ENCODE peak calls at places on chromosome 6, in eight cellular contexts. One of them, this sample, is unnamed.
A peak's percentile ranks its signal among the peaks of the same experiment; 100 is the strongest.

GRCh38 chr6:85490516-85491248 is 40.8 kb downstream of the NT5E start:
- DNase-seq in mucosa of descending colon: no peak
- DNase-seq in body of pancreas: no peak
- DNase-seq in mammary epithelial cell: peak; percentile 53
- DNase-seq in posterior cingulate gyrus: no peak
- DNase-seq in stimulated activated CD4-positive, alpha-beta T cell treated with anti-CD3 and anti-CD28 coated beads, Interleukin-15, amount 100 ng/mL, for 1 hour: no peak
- DNase-seq in CD8-positive, alpha-beta T cell: no peak
- DNase-seq in left ventricle myocardium inferior: no peak
- DNase-seq in this sample: no peak

GRCh38 chr6:131182991-131183425 is 47.7 kb downstream of the AKAP7 start:
- DNase-seq in mucosa of descending colon: no peak
- DNase-seq in body of pancreas: no peak
- DNase-seq in mammary epithelial cell: no peak
- DNase-seq in posterior cingulate gyrus: no peak
- DNase-seq in stimulated activated CD4-positive, alpha-beta T cell treated with anti-CD3 and anti-CD28 coated beads, Interleukin-15, amount 100 ng/mL, for 1 hour: no peak
- DNase-seq in CD8-positive, alpha-beta T cell: no peak
- DNase-seq in left ventricle myocardium inferior: no peak
- DNase-seq in this sample: no peak

GRCh38 chr6:15341311-15341710 is 95.4 kb downstream of the JARID2 start:
- DNase-seq in mucosa of descending colon: no peak
- DNase-seq in body of pancreas: no peak
- DNase-seq in mammary epithelial cell: peak; percentile 53
- DNase-seq in posterior cingulate gyrus: no peak
- DNase-seq in stimulated activated CD4-positive, alpha-beta T cell treated with anti-CD3 and anti-CD28 coated beads, Interleukin-15, amount 100 ng/mL, for 1 hour: no peak
- DNase-seq in CD8-positive, alpha-beta T cell: no peak
- DNase-seq in left ventricle myocardium inferior: no peak
- DNase-seq in this sample: no peak

GRCh38 chr6:161393839-161394364 is 120.0 kb upstream of the AGPAT4 start:
- DNase-seq in mucosa of descending colon: no peak
- DNase-seq in body of pancreas: peak; percentile 57
- DNase-seq in mammary epithelial cell: peak; percentile 82
- DNase-seq in posterior cingulate gyrus: no peak
- DNase-seq in stimulated activated CD4-positive, alpha-beta T cell treated with anti-CD3 and anti-CD28 coated beads, Interleukin-15, amount 100 ng/mL, for 1 hour: no peak
- DNase-seq in CD8-positive, alpha-beta T cell: no peak
- DNase-seq in left ventricle myocardium inferior: no peak
- DNase-seq in this sample: peak; percentile 72

GRCh38 chr6:97021194-97021593 is 96.7 kb downstream of the KLHL32 start:
- DNase-seq in mucosa of descending colon: no peak
- DNase-seq in body of pancreas: no peak
- DNase-seq in mammary epithelial cell: peak; percentile 1
- DNase-seq in posterior cingulate gyrus: no peak
- DNase-seq in stimulated activated CD4-positive, alpha-beta T cell treated with anti-CD3 and anti-CD28 coated beads, Interleukin-15, amount 100 ng/mL, for 1 hour: no peak
- DNase-seq in CD8-positive, alpha-beta T cell: no peak
- DNase-seq in left ventricle myocardium inferior: no peak
- DNase-seq in this sample: no peak

GRCh38 chr6:148414836-148415235 is 72.2 kb downstream of the SASH1 start:
- DNase-seq in mucosa of descending colon: no peak
- DNase-seq in body of pancreas: no peak
- DNase-seq in mammary epithelial cell: peak; percentile 53
- DNase-seq in posterior cingulate gyrus: no peak
- DNase-seq in stimulated activated CD4-positive, alpha-beta T cell treated with anti-CD3 and anti-CD28 coated beads, Interleukin-15, amount 100 ng/mL, for 1 hour: no peak
- DNase-seq in CD8-positive, alpha-beta T cell: no peak
- DNase-seq in left ventricle myocardium inferior: no peak
- DNase-seq in this sample: no peak

GRCh38 chr6:36544228-36544627 is 3.1 kb downstream of the STK38 start:
- DNase-seq in mucosa of descending colon: no peak
- DNase-seq in body of pancreas: no peak
- DNase-seq in mammary epithelial cell: peak; percentile 20
- DNase-seq in posterior cingulate gyrus: no peak
- DNase-seq in stimulated activated CD4-positive, alpha-beta T cell treated with anti-CD3 and anti-CD28 coated beads, Interleukin-15, amount 100 ng/mL, for 1 hour: peak; percentile 13
- DNase-seq in CD8-positive, alpha-beta T cell: peak; percentile 26
- DNase-seq in left ventricle myocardium inferior: no peak
- DNase-seq in this sample: no peak

GRCh38 chr6:17393335-17394191 is at the start of gene CAP2:
- DNase-seq in mucosa of descending colon: peak; percentile 62
- DNase-seq in body of pancreas: peak; percentile 76
- DNase-seq in mammary epithelial cell: peak; percentile 62
- DNase-seq in posterior cingulate gyrus: peak; percentile 93
- DNase-seq in stimulated activated CD4-positive, alpha-beta T cell treated with anti-CD3 and anti-CD28 coated beads, Interleukin-15, amount 100 ng/mL, for 1 hour: no peak
- DNase-seq in CD8-positive, alpha-beta T cell: no peak
- DNase-seq in left ventricle myocardium inferior: peak; percentile 68
- DNase-seq in this sample: peak; percentile 77

GRCh38 chr6:119915971-119916370 is 566.4 kb upstream of the MAN1A1 start:
- DNase-seq in mucosa of descending colon: no peak
- DNase-seq in body of pancreas: no peak
- DNase-seq in mammary epithelial cell: peak; percentile 75
- DNase-seq in posterior cingulate gyrus: no peak
- DNase-seq in stimulated activated CD4-positive, alpha-beta T cell treated with anti-CD3 and anti-CD28 coated beads, Interleukin-15, amount 100 ng/mL, for 1 hour: no peak
- DNase-seq in CD8-positive, alpha-beta T cell: no peak
- DNase-seq in left ventricle myocardium inferior: no peak
- DNase-seq in this sample: no peak

GRCh38 chr6:167275436-167275835 is 15.7 kb upstream of the UNC93A start:
- DNase-seq in mucosa of descending colon: no peak
- DNase-seq in body of pancreas: no peak
- DNase-seq in mammary epithelial cell: no peak
- DNase-seq in posterior cingulate gyrus: no peak
- DNase-seq in stimulated activated CD4-positive, alpha-beta T cell treated with anti-CD3 and anti-CD28 coated beads, Interleukin-15, amount 100 ng/mL, for 1 hour: no peak
- DNase-seq in CD8-positive, alpha-beta T cell: no peak
- DNase-seq in left ventricle myocardium inferior: no peak
- DNase-seq in this sample: no peak

GRCh38 chr6:16273266-16273665 is 34.9 kb downstream of the GMPR start:
- DNase-seq in mucosa of descending colon: no peak
- DNase-seq in body of pancreas: no peak
- DNase-seq in mammary epithelial cell: no peak
- DNase-seq in posterior cingulate gyrus: no peak
- DNase-seq in stimulated activated CD4-positive, alpha-beta T cell treated with anti-CD3 and anti-CD28 coated beads, Interleukin-15, amount 100 ng/mL, for 1 hour: no peak
- DNase-seq in CD8-positive, alpha-beta T cell: no peak
- DNase-seq in left ventricle myocardium inferior: no peak
- DNase-seq in this sample: no peak

GRCh38 chr6:150366118-150366778 is 2.6 kb upstream of the IYD start:
- DNase-seq in mucosa of descending colon: no peak
- DNase-seq in body of pancreas: no peak
- DNase-seq in mammary epithelial cell: no peak
- DNase-seq in posterior cingulate gyrus: no peak
- DNase-seq in stimulated activated CD4-positive, alpha-beta T cell treated with anti-CD3 and anti-CD28 coated beads, Interleukin-15, amount 100 ng/mL, for 1 hour: no peak
- DNase-seq in CD8-positive, alpha-beta T cell: no peak
- DNase-seq in left ventricle myocardium inferior: no peak
- DNase-seq in this sample: no peak

GRCh38 chr6:138455746-138456392 is 43.4 kb downstream of the NHSL1 start:
- DNase-seq in mucosa of descending colon: no peak
- DNase-seq in body of pancreas: no peak
- DNase-seq in mammary epithelial cell: peak; percentile 97
- DNase-seq in posterior cingulate gyrus: no peak
- DNase-seq in stimulated activated CD4-positive, alpha-beta T cell treated with anti-CD3 and anti-CD28 coated beads, Interleukin-15, amount 100 ng/mL, for 1 hour: no peak
- DNase-seq in CD8-positive, alpha-beta T cell: no peak
- DNase-seq in left ventricle myocardium inferior: no peak
- DNase-seq in this sample: no peak

GRCh38 chr6:42136508-42137191 is 5.8 kb downstream of the C6orf132 start:
- DNase-seq in mucosa of descending colon: no peak
- DNase-seq in body of pancreas: no peak
- DNase-seq in mammary epithelial cell: peak; percentile 81
- DNase-seq in posterior cingulate gyrus: peak; percentile 28
- DNase-seq in stimulated activated CD4-positive, alpha-beta T cell treated with anti-CD3 and anti-CD28 coated beads, Interleukin-15, amount 100 ng/mL, for 1 hour: no peak
- DNase-seq in CD8-positive, alpha-beta T cell: no peak
- DNase-seq in left ventricle myocardium inferior: no peak
- DNase-seq in this sample: peak; percentile 27

GRCh38 chr6:157242791-157243190 is 80.5 kb downstream of the TMEM242 start:
- DNase-seq in mucosa of descending colon: no peak
- DNase-seq in body of pancreas: no peak
- DNase-seq in mammary epithelial cell: no peak
- DNase-seq in posterior cingulate gyrus: peak; percentile 18
- DNase-seq in stimulated activated CD4-positive, alpha-beta T cell treated with anti-CD3 and anti-CD28 coated beads, Interleukin-15, amount 100 ng/mL, for 1 hour: no peak
- DNase-seq in CD8-positive, alpha-beta T cell: no peak
- DNase-seq in left ventricle myocardium inferior: no peak
- DNase-seq in this sample: no peak

GRCh38 chr6:166470029-166470862 is 87.5 kb upstream of the MPC1 start:
- DNase-seq in mucosa of descending colon: no peak
- DNase-seq in body of pancreas: no peak
- DNase-seq in mammary epithelial cell: no peak
- DNase-seq in posterior cingulate gyrus: no peak
- DNase-seq in stimulated activated CD4-positive, alpha-beta T cell treated with anti-CD3 and anti-CD28 coated beads, Interleukin-15, amount 100 ng/mL, for 1 hour: no peak
- DNase-seq in CD8-positive, alpha-beta T cell: no peak
- DNase-seq in left ventricle myocardium inferior: no peak
- DNase-seq in this sample: no peak

GRCh38 chr6:40550096-40550731 is 37.0 kb downstream of the LRFN2 start:
- DNase-seq in mucosa of descending colon: no peak
- DNase-seq in body of pancreas: peak; percentile 52
- DNase-seq in mammary epithelial cell: peak; percentile 19
- DNase-seq in posterior cingulate gyrus: no peak
- DNase-seq in stimulated activated CD4-positive, alpha-beta T cell treated with anti-CD3 and anti-CD28 coated beads, Interleukin-15, amount 100 ng/mL, for 1 hour: no peak
- DNase-seq in CD8-positive, alpha-beta T cell: no peak
- DNase-seq in left ventricle myocardium inferior: no peak
- DNase-seq in this sample: peak; percentile 28

GRCh38 chr6:46130665-46131064 is 876 bp downstream of the ENPP4 start:
- DNase-seq in mucosa of descending colon: no peak
- DNase-seq in body of pancreas: no peak
- DNase-seq in mammary epithelial cell: no peak
- DNase-seq in posterior cingulate gyrus: no peak
- DNase-seq in stimulated activated CD4-positive, alpha-beta T cell treated with anti-CD3 and anti-CD28 coated beads, Interleukin-15, amount 100 ng/mL, for 1 hour: no peak
- DNase-seq in CD8-positive, alpha-beta T cell: no peak
- DNase-seq in left ventricle myocardium inferior: no peak
- DNase-seq in this sample: no peak

GRCh38 chr6:112225691-112226090 is 28.7 kb downstream of the LAMA4 start:
- DNase-seq in mucosa of descending colon: no peak
- DNase-seq in body of pancreas: no peak
- DNase-seq in mammary epithelial cell: no peak
- DNase-seq in posterior cingulate gyrus: no peak
- DNase-seq in stimulated activated CD4-positive, alpha-beta T cell treated with anti-CD3 and anti-CD28 coated beads, Interleukin-15, amount 100 ng/mL, for 1 hour: no peak
- DNase-seq in CD8-positive, alpha-beta T cell: no peak
- DNase-seq in left ventricle myocardium inferior: no peak
- DNase-seq in this sample: no peak

GRCh38 chr6:145789443-145789842 is 25.2 kb downstream of the FBXO30 start:
- DNase-seq in mucosa of descending colon: no peak
- DNase-seq in body of pancreas: no peak
- DNase-seq in mammary epithelial cell: no peak
- DNase-seq in posterior cingulate gyrus: no peak
- DNase-seq in stimulated activated CD4-positive, alpha-beta T cell treated with anti-CD3 and anti-CD28 coated beads, Interleukin-15, amount 100 ng/mL, for 1 hour: no peak
- DNase-seq in CD8-positive, alpha-beta T cell: no peak
- DNase-seq in left ventricle myocardium inferior: peak; percentile 16
- DNase-seq in this sample: no peak

GRCh38 chr6:90319979-90320667 is 23.5 kb upstream of the BACH2 start:
- DNase-seq in mucosa of descending colon: no peak
- DNase-seq in body of pancreas: no peak
- DNase-seq in mammary epithelial cell: no peak
- DNase-seq in posterior cingulate gyrus: no peak
- DNase-seq in stimulated activated CD4-positive, alpha-beta T cell treated with anti-CD3 and anti-CD28 coated beads, Interleukin-15, amount 100 ng/mL, for 1 hour: no peak
- DNase-seq in CD8-positive, alpha-beta T cell: no peak
- DNase-seq in left ventricle myocardium inferior: no peak
- DNase-seq in this sample: no peak

GRCh38 chr6:97068211-97068610 is 143.7 kb downstream of the KLHL32 start:
- DNase-seq in mucosa of descending colon: no peak
- DNase-seq in body of pancreas: no peak
- DNase-seq in mammary epithelial cell: peak; percentile 3
- DNase-seq in posterior cingulate gyrus: no peak
- DNase-seq in stimulated activated CD4-positive, alpha-beta T cell treated with anti-CD3 and anti-CD28 coated beads, Interleukin-15, amount 100 ng/mL, for 1 hour: no peak
- DNase-seq in CD8-positive, alpha-beta T cell: no peak
- DNase-seq in left ventricle myocardium inferior: no peak
- DNase-seq in this sample: peak; percentile 10

GRCh38 chr6:10633216-10633615 is 61.2 kb downstream of the C6orf52 start:
- DNase-seq in mucosa of descending colon: no peak
- DNase-seq in body of pancreas: no peak
- DNase-seq in mammary epithelial cell: peak; percentile 94
- DNase-seq in posterior cingulate gyrus: no peak
- DNase-seq in stimulated activated CD4-positive, alpha-beta T cell treated with anti-CD3 and anti-CD28 coated beads, Interleukin-15, amount 100 ng/mL, for 1 hour: no peak
- DNase-seq in CD8-positive, alpha-beta T cell: no peak
- DNase-seq in left ventricle myocardium inferior: no peak
- DNase-seq in this sample: no peak

GRCh38 chr6:166437661-166438060 is 54.9 kb upstream of the MPC1 start:
- DNase-seq in mucosa of descending colon: no peak
- DNase-seq in body of pancreas: no peak
- DNase-seq in mammary epithelial cell: no peak
- DNase-seq in posterior cingulate gyrus: peak; percentile 39
- DNase-seq in stimulated activated CD4-positive, alpha-beta T cell treated with anti-CD3 and anti-CD28 coated beads, Interleukin-15, amount 100 ng/mL, for 1 hour: no peak
- DNase-seq in CD8-positive, alpha-beta T cell: no peak
- DNase-seq in left ventricle myocardium inferior: no peak
- DNase-seq in this sample: no peak

GRCh38 chr6:129679758-129680157 is 30.2 kb downstream of the ARHGAP18 start:
- DNase-seq in mucosa of descending colon: no peak
- DNase-seq in body of pancreas: no peak
- DNase-seq in mammary epithelial cell: no peak
- DNase-seq in posterior cingulate gyrus: no peak
- DNase-seq in stimulated activated CD4-positive, alpha-beta T cell treated with anti-CD3 and anti-CD28 coated beads, Interleukin-15, amount 100 ng/mL, for 1 hour: no peak
- DNase-seq in CD8-positive, alpha-beta T cell: no peak
- DNase-seq in left ventricle myocardium inferior: no peak
- DNase-seq in this sample: no peak

GRCh38 chr6:25027221-25027916 is 91.6 kb upstream of the RIPOR2 start:
- DNase-seq in mucosa of descending colon: peak; percentile 74
- DNase-seq in body of pancreas: no peak
- DNase-seq in mammary epithelial cell: no peak
- DNase-seq in posterior cingulate gyrus: no peak
- DNase-seq in stimulated activated CD4-positive, alpha-beta T cell treated with anti-CD3 and anti-CD28 coated beads, Interleukin-15, amount 100 ng/mL, for 1 hour: peak; percentile 60
- DNase-seq in CD8-positive, alpha-beta T cell: peak; percentile 43
- DNase-seq in left ventricle myocardium inferior: no peak
- DNase-seq in this sample: no peak

GRCh38 chr6:56594699-56595098 is 48.0 kb downstream of the DST start:
- DNase-seq in mucosa of descending colon: no peak
- DNase-seq in body of pancreas: peak; percentile 27
- DNase-seq in mammary epithelial cell: no peak
- DNase-seq in posterior cingulate gyrus: no peak
- DNase-seq in stimulated activated CD4-positive, alpha-beta T cell treated with anti-CD3 and anti-CD28 coated beads, Interleukin-15, amount 100 ng/mL, for 1 hour: no peak
- DNase-seq in CD8-positive, alpha-beta T cell: no peak
- DNase-seq in left ventricle myocardium inferior: no peak
- DNase-seq in this sample: no peak

GRCh38 chr6:125906158-125906998 is 50.2 kb upstream of the HINT3 start:
- DNase-seq in mucosa of descending colon: no peak
- DNase-seq in body of pancreas: peak; percentile 52
- DNase-seq in mammary epithelial cell: no peak
- DNase-seq in posterior cingulate gyrus: no peak
- DNase-seq in stimulated activated CD4-positive, alpha-beta T cell treated with anti-CD3 and anti-CD28 coated beads, Interleukin-15, amount 100 ng/mL, for 1 hour: no peak
- DNase-seq in CD8-positive, alpha-beta T cell: no peak
- DNase-seq in left ventricle myocardium inferior: no peak
- DNase-seq in this sample: peak; percentile 32

GRCh38 chr6:105519954-105520353 is 117.1 kb upstream of the PREP start:
- DNase-seq in mucosa of descending colon: no peak
- DNase-seq in body of pancreas: no peak
- DNase-seq in mammary epithelial cell: peak; percentile 15
- DNase-seq in posterior cingulate gyrus: no peak
- DNase-seq in stimulated activated CD4-positive, alpha-beta T cell treated with anti-CD3 and anti-CD28 coated beads, Interleukin-15, amount 100 ng/mL, for 1 hour: no peak
- DNase-seq in CD8-positive, alpha-beta T cell: no peak
- DNase-seq in left ventricle myocardium inferior: no peak
- DNase-seq in this sample: no peak

GRCh38 chr6:148658701-148659100 is 88.1 kb upstream of the UST start:
- DNase-seq in mucosa of descending colon: no peak
- DNase-seq in body of pancreas: no peak
- DNase-seq in mammary epithelial cell: no peak
- DNase-seq in posterior cingulate gyrus: no peak
- DNase-seq in stimulated activated CD4-positive, alpha-beta T cell treated with anti-CD3 and anti-CD28 coated beads, Interleukin-15, amount 100 ng/mL, for 1 hour: no peak
- DNase-seq in CD8-positive, alpha-beta T cell: no peak
- DNase-seq in left ventricle myocardium inferior: no peak
- DNase-seq in this sample: no peak

GRCh38 chr6:8859501-8859900 is 424.2 kb upstream of the SLC35B3 start:
- DNase-seq in mucosa of descending colon: no peak
- DNase-seq in body of pancreas: no peak
- DNase-seq in mammary epithelial cell: no peak
- DNase-seq in posterior cingulate gyrus: no peak
- DNase-seq in stimulated activated CD4-positive, alpha-beta T cell treated with anti-CD3 and anti-CD28 coated beads, Interleukin-15, amount 100 ng/mL, for 1 hour: no peak
- DNase-seq in CD8-positive, alpha-beta T cell: no peak
- DNase-seq in left ventricle myocardium inferior: no peak
- DNase-seq in this sample: no peak

GRCh38 chr6:13526718-13527668 is 39.6 kb upstream of the GFOD1 start:
- DNase-seq in mucosa of descending colon: peak; percentile 72
- DNase-seq in body of pancreas: peak; percentile 22
- DNase-seq in mammary epithelial cell: peak; percentile 28
- DNase-seq in posterior cingulate gyrus: no peak
- DNase-seq in stimulated activated CD4-positive, alpha-beta T cell treated with anti-CD3 and anti-CD28 coated beads, Interleukin-15, amount 100 ng/mL, for 1 hour: no peak
- DNase-seq in CD8-positive, alpha-beta T cell: no peak
- DNase-seq in left ventricle myocardium inferior: peak; percentile 29
- DNase-seq in this sample: peak; percentile 16

GRCh38 chr6:4640139-4640538 is 136.1 kb upstream of the CDYL start:
- DNase-seq in mucosa of descending colon: no peak
- DNase-seq in body of pancreas: no peak
- DNase-seq in mammary epithelial cell: peak; percentile 85
- DNase-seq in posterior cingulate gyrus: no peak
- DNase-seq in stimulated activated CD4-positive, alpha-beta T cell treated with anti-CD3 and anti-CD28 coated beads, Interleukin-15, amount 100 ng/mL, for 1 hour: no peak
- DNase-seq in CD8-positive, alpha-beta T cell: no peak
- DNase-seq in left ventricle myocardium inferior: no peak
- DNase-seq in this sample: no peak

GRCh38 chr6:16669227-16669626 is 92.0 kb downstream of the ATXN1 start:
- DNase-seq in mucosa of descending colon: no peak
- DNase-seq in body of pancreas: no peak
- DNase-seq in mammary epithelial cell: peak; percentile 82
- DNase-seq in posterior cingulate gyrus: no peak
- DNase-seq in stimulated activated CD4-positive, alpha-beta T cell treated with anti-CD3 and anti-CD28 coated beads, Interleukin-15, amount 100 ng/mL, for 1 hour: peak; percentile 36
- DNase-seq in CD8-positive, alpha-beta T cell: no peak
- DNase-seq in left ventricle myocardium inferior: no peak
- DNase-seq in this sample: no peak

This sample was measured in adrenal gland.